ENCODE peak calls at places on chromosomes 11 and 22, in ten cellular contexts. T is activated naive CD4-positive, alpha-beta T cell treated with anti-CD3 and anti-CD28 coated beads for 36 hours; E is thoracic aorta; R is HT1080; O is heart right ventricle; Y is A172; V is left ventricle myocardium inferior; P is NCI-H1092 treated with DMSO at 0.1 percent for 48 hours; S is M059J; A is GM06990. M is an unnamed sample.

GRCh38 chr22:19460036-19460435 is 12.5 kb upstream of the C22orf39 start:
- DNase-seq in Y (no peak), E (no peak), V (no peak), T (no peak), S (no peak), A (no peak), O (no peak), R (no peak), P (no peak), M (no peak)

GRCh38 chr22:39901519-39902146 is 749 bp downstream of the GRAP2 start:
- DNase-seq in V (no peak), S (no peak), R (no peak), Y (no peak), P (no peak), O (no peak), A (no peak), T (no peak), E (no peak), M (no peak)

GRCh38 chr11:72712168-72712721 is 38.0 kb upstream of the PDE2A start:
- DNase-seq in S (no peak), T (no peak), P (no peak), Y (no peak), E (no peak), R (no peak), A (no peak), O (peak), V (peak), M (no peak)

GRCh38 chr22:22937894-22938480 is 50.4 kb downstream of the IGLL5 start:
- DNase-seq in V (no peak), S (no peak), R (no peak), O (no peak), P (no peak), E (no peak), Y (no peak), A (no peak), T (no peak), M (no peak)

GRCh38 chr22:49934891-49935557 is 16.6 kb downstream of the CRELD2 start:
- DNase-seq in S (peak), T (peak), Y (peak), R (no peak), V (peak), E (no peak), P (no peak), O (peak), A (peak), M (no peak)

GRCh38 chr22:50455201-50455600 is 19.6 kb downstream of the SBF1 start:
- DNase-seq in A (no peak), S (no peak), R (no peak), O (no peak), Y (no peak), T (no peak), E (no peak), P (no peak), V (no peak), M (no peak)

GRCh38 chr11:67119577-67120391 is 721 bp downstream of the KDM2A start:
- DNase-seq in V (no peak), A (peak), R (no peak), Y (peak), E (no peak), T (peak), O (peak), S (peak), P (peak), M (peak)

GRCh38 chr11:120974980-120975379 is 48.9 kb upstream of the TBCEL start:
- DNase-seq in R (peak), S (peak), V (no peak), P (no peak), E (no peak), Y (peak), A (no peak), T (no peak), O (no peak), M (no peak)

GRCh38 chr22:34004058-34004457 is 83.8 kb upstream of the LARGE1 start:
- DNase-seq in O (no peak), Y (no peak), A (no peak), E (no peak), T (no peak), P (peak), S (no peak), R (no peak), V (no peak), M (no peak)

GRCh38 chr22:34430386-34430785 is 510.1 kb upstream of the LARGE1 start:
- DNase-seq in E (no peak), Y (no peak), T (no peak), V (no peak), A (no peak), R (no peak), O (no peak), S (no peak), P (no peak), M (no peak)

GRCh38 chr11:18000760-18001159 is 12.1 kb downstream of the SERGEF start:
- DNase-seq in O (no peak), S (no peak), Y (no peak), E (no peak), P (no peak), R (no peak), V (no peak), T (no peak), A (no peak), M (no peak)

GRCh38 chr11:123122341-123122740 is 60.4 kb upstream of the HSPA8 start:
- DNase-seq in V (no peak), R (no peak), P (no peak), T (no peak), A (no peak), S (no peak), E (no peak), Y (no peak), O (no peak), M (peak)

M was measured in RPMI7951.